ENCODE peak calls at places on chromosomes 4 and X, in nine cellular contexts. R is HEK293T; C is effector memory CD4-positive, alpha-beta T cell; F is kidney tubule cell; O is activated T-helper 2 cell treated with anti-CD3 and anti-CD28 coated beads, Interferon-gamma antibody, Interleukin-2, Interleukin-4, amounts not matched to agents 10 μg/mL and 5 μg/mL and 100 μg/mL, durations not matched to agents 14 hours and 24 hours and 36 hours; U is naive thymus-derived CD4-positive, alpha-beta T cell; J is ELF-1; B is GM13977; K is natural killer cell. W is an unnamed sample.

GRCh38 chr4:157265281-157265680 is 44.8 kb downstream of the GRIA2 start:
- DNase-seq in R (peak; percentile 19), C (no peak), F (peak; percentile 17), O (no peak), U (no peak), J (no peak), B (no peak), K (no peak), W (no peak)

GRCh38 chrX:136880003-136880451 is 498 bp downstream of the RBMX start:
- DNase-seq in R (no peak), C (peak; percentile 15), F (peak; percentile 21), O (peak; percentile 24), U (no peak), J (no peak), B (no peak), K (no peak), W (no peak)

GRCh38 chrX:143580266-143580665 is 55.6 kb downstream of the SLITRK4 start:
- DNase-seq in R (no peak), C (no peak), F (peak; percentile 67), O (no peak), U (no peak), J (peak; percentile 30), B (no peak), K (no peak), W (no peak)

GRCh38 chr4:160110891-160111290 is 1008.0 kb downstream of the RAPGEF2 start:
- DNase-seq in R (no peak), C (no peak), F (no peak), O (no peak), U (no peak), J (no peak), B (no peak), K (no peak), W (no peak)

GRCh38 chr4:73224886-73225285 is 33.7 kb downstream of the ANKRD17 start:
- DNase-seq in R (no peak), C (no peak), F (no peak), O (no peak), U (no peak), J (no peak), B (no peak), K (no peak), W (no peak)

GRCh38 chrX:136816970-136817369 is 36.2 kb upstream of the ARHGEF6 start:
- DNase-seq in R (no peak), C (no peak), F (peak; percentile 25), O (no peak), U (no peak), J (no peak), B (no peak), K (no peak), W (no peak)

GRCh38 chrX:23904096-23904495 is 3.6 kb downstream of the APOO start:
- DNase-seq in R (no peak), C (no peak), F (peak; percentile 27), O (no peak), U (no peak), J (peak; percentile 31), B (no peak), K (no peak), W (no peak)

GRCh38 chr4:1218892-1219552 is 29.9 kb downstream of the CTBP1 start:
- DNase-seq in R (no peak), C (no peak), F (no peak), O (no peak), U (no peak), J (no peak), B (peak; percentile 83), K (no peak), W (no peak)

GRCh38 chrX:84248226-84248625 is 60.2 kb upstream of the RPS6KA6 start:
- DNase-seq in R (no peak), C (no peak), F (peak; percentile 60), O (no peak), U (no peak), J (no peak), B (no peak), K (no peak), W (no peak)

GRCh38 chr4:16505726-16506125 is 279.5 kb upstream of the TAPT1 start:
- DNase-seq in R (peak; percentile 23), C (no peak), F (no peak), O (no peak), U (no peak), J (peak; percentile 44), B (no peak), K (no peak), W (no peak)

GRCh38 chr4:133839326-133839725 is 362.3 kb downstream of the PABPC4L start:
- DNase-seq in R (no peak), C (no peak), F (no peak), O (no peak), U (no peak), J (no peak), B (no peak), K (no peak), W (no peak)

GRCh38 chrX:39802354-39802753 is 295.4 kb downstream of the BCOR start:
- DNase-seq in R (no peak), C (no peak), F (no peak), O (no peak), U (no peak), J (peak; percentile 51), B (no peak), K (no peak), W (no peak)

GRCh38 chr4:65623509-65623908 is 46.8 kb downstream of the EPHA5 start:
- DNase-seq in R (no peak), C (no peak), F (peak; percentile 83), O (no peak), U (no peak), J (no peak), B (no peak), K (no peak), W (peak; percentile 66)

GRCh38 chr4:188092824-188093223 is 16.6 kb downstream of the TRIML2 start:
- DNase-seq in R (no peak), C (no peak), F (no peak), O (no peak), U (no peak), J (no peak), B (no peak), K (no peak), W (no peak)

GRCh38 chr4:85732124-85732523 is 257.2 kb downstream of the ARHGAP24 start:
- DNase-seq in R (no peak), C (no peak), F (no peak), O (no peak), U (no peak), J (no peak), B (no peak), K (no peak), W (no peak)

GRCh38 chr4:170089274-170089742 is 448 bp downstream of the AADAT start:
- DNase-seq in R (peak; percentile 50), C (no peak), F (peak; percentile 37), O (no peak), U (no peak), J (peak; percentile 73), B (peak; percentile 20), K (no peak), W (peak; percentile 15)

GRCh38 chr4:156970501-156971167 is 965 bp downstream of the PDGFC start:
- DNase-seq in R (peak; percentile 61), C (no peak), F (peak; percentile 72), O (no peak), U (no peak), J (peak; percentile 78), B (peak; percentile 23), K (no peak), W (no peak)

GRCh38 chrX:140572724-140573123 is 67.9 kb upstream of the SOX3 start:
- DNase-seq in R (peak; percentile 59), C (no peak), F (peak; percentile 43), O (no peak), U (peak; percentile 3), J (peak; percentile 60), B (peak; percentile 31), K (no peak), W (peak; percentile 41)

GRCh38 chr4:5448286-5448685 is 260.1 kb downstream of the EVC2 start:
- DNase-seq in R (no peak), C (no peak), F (no peak), O (no peak), U (no peak), J (no peak), B (no peak), K (no peak), W (no peak)

GRCh38 chrX:8364369-8365141 is 100.1 kb upstream of the VCX3B start:
- DNase-seq in R (peak; percentile 15), C (no peak), F (peak; percentile 33), O (no peak), U (no peak), J (peak; percentile 80), B (peak; percentile 8), K (no peak), W (no peak)

GRCh38 chr4:1050486-1051213 is 39.2 kb downstream of the FGFRL1 start:
- DNase-seq in R (no peak), C (no peak), F (no peak), O (no peak), U (no peak), J (peak; percentile 74), B (no peak), K (no peak), W (no peak)

GRCh38 chr4:7073526-7074390 is 5.9 kb upstream of the GRPEL1 start:
- DNase-seq in R (peak; percentile 79), C (no peak), F (peak; percentile 44), O (no peak), U (no peak), J (peak; percentile 76), B (peak; percentile 66), K (no peak), W (peak; percentile 38)

W was measured in NCI-H460.